ENCODE peak calls at places on chromosomes 12 and 14, in four cellular contexts. P is K562, A is HepG2, N is WTC11. I is an unnamed sample.
A peak's percentile ranks its signal among the peaks of the same experiment; 100 is the strongest.

GRCh38 chr14:57575482-57575881 is 81.8 kb upstream of the CCDC198 start:
- DNase-seq in N (no peak), A (no peak), P (no peak), I (no peak)

GRCh38 chr14:33646692-33647260 is 304.1 kb downstream of the EGLN3 start:
- DNase-seq in N (no peak), P (no peak), A (no peak), I (no peak)

GRCh38 chr12:127480775-127481314 is 786.1 kb upstream of the TMEM132C start:
- DNase-seq in P (no peak), N (no peak), A (peak; percentile 4), I (no peak)

GRCh38 chr12:119710941-119711551 is 43.1 kb downstream of the PRKAB1 start:
- DNase-seq in P (no peak), A (no peak), N (no peak), I (no peak)

GRCh38 chr14:63964063-63964462 is 111.3 kb downstream of the SYNE2 start:
- DNase-seq in A (no peak), P (no peak), N (no peak), I (no peak)

GRCh38 chr14:100076133-100076532 is 10.9 kb downstream of the EVL start:
- DNase-seq in A (peak; percentile 15), N (peak; percentile 60), P (peak; percentile 57), I (no peak)

GRCh38 chr14:54652188-54652889 is 85.4 kb downstream of the SAMD4A start:
- DNase-seq in P (no peak), A (peak; percentile 91), N (peak; percentile 59), I (no peak)

GRCh38 chr12:115213538-115213961 is 529.6 kb upstream of the TBX3 start:
- DNase-seq in A (no peak), P (no peak), N (peak; percentile 18), I (no peak)

GRCh38 chr14:76778546-76779215 is 17.4 kb downstream of the VASH1 start:
- DNase-seq in A (no peak), P (no peak), N (no peak), I (no peak)

DNA sequence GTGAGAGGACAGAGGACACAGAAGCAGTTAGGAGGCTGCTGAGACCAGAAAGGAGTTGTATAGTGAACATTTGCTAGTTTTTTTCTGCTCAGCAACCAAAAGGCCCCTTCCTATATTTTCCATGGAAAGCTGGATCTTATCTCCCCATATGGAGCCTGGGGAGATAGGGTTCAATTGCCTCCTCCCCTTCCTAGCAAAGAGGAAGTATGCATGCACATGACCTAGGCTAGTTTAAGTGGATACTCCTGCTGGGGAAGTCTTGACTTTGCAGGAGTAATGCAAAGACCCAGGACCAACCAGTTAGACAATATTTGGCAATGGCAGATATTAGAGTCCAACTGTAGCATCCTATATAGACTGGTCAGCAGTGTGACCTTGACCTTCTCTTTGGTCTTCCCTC is 15.1 kb downstream of the CHD8 start:
- DNase-seq in P (peak; percentile 21), N (no peak), A (peak; percentile 16), I (no peak)
- TF ChIP-seq TCF7 in P (no peak), N (no peak), A (no peak), I (no peak)

GRCh38 chr14:95677168-95677835 is 8.9 kb upstream of the TCL1B start:
- DNase-seq in A (no peak), P (no peak), N (no peak), I (no peak)

GRCh38 chr14:95683793-95684192 is 2.4 kb upstream of the TCL1B start:
- DNase-seq in N (peak; percentile 75), P (no peak), A (peak; percentile 11), I (no peak)

GRCh38 chr14:95679148-95679547 is 7.1 kb upstream of the TCL1B start:
- DNase-seq in N (no peak), A (no peak), P (no peak), I (no peak)

GRCh38 chr14:95681153-95681552 is 5.1 kb upstream of the TCL1B start:
- DNase-seq in A (no peak), P (no peak), N (no peak), I (no peak)

DNA sequence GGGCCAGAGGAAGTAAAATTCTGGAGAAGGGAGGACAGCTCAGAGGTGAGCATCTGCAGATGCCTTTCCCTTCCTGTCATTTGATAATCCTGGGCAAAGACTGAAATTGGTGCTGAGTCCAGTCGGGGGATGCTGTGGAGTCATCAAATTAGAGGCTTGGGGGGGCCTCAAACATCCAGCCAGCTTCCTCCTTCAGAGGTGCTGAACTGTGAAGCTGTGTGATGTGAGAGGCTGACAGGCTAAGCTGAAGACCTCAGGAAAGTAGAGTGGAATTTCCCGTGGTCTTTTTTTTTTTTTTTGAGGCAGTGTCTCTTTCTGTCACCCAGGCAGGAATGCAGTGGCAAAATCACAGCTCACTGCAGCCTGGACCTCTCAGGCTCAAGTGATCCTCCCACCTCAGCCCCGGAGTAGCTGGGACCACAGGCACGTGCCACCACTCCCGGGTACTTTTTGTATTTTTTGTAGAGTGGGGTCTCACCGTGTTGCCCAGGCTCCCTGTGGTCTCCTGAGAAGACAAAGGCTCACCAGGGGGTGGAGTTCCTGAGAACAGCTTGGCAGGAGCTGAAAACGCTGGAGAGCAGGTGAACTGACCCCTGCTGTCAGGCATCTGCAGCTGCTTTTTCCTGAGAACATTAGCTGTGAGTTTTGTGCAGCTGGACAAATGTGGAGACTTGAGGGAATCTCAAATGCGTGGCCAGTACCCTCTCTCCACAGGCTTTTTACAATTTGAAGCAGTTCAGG is 6.1 kb upstream of the TCL1B start:
- DNase-seq in N (no peak), A (peak; percentile 21), P (no peak), I (no peak)
- TF ChIP-seq TCF7 in N (no peak), A (no peak), P (no peak), I (no peak)

DNA sequence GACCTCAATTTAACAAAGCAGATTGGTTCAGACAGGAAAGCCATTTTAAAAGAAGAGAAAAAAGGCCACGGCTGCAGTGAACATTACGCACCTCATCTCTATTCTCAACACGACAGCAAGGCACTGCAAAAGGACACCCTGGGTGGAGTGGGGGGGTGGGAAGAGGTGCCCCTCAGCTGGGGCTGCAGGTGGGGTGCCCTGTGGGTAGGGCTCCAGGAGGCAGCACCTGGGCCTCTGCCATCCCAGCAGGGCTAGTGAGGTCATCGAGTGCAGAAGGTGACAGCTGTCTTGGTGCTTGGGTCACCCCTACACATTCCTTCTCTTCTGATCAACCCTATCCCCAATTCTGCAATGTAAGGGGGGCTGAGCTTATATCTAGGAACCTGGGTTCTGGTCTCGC is 142.9 kb upstream of the PRMT8 start:
- DNase-seq in P (no peak), A (no peak), N (no peak), I (no peak)
- TF ChIP-seq TCF7 in P (no peak), A (no peak), N (no peak), I (no peak)

GRCh38 chr14:75306917-75307699 is 28.5 kb downstream of the FOS start:
- DNase-seq in P (peak; percentile 41), A (no peak), N (no peak), I (no peak)

GRCh38 chr14:75310295-75311059 is 31.8 kb downstream of the FOS start:
- DNase-seq in P (no peak), A (no peak), N (peak; percentile 78), I (no peak)

GRCh38 chr14:75303415-75303814 is 24.8 kb downstream of the FOS start:
- DNase-seq in N (peak; percentile 49), A (peak; percentile 66), P (peak; percentile 64), I (no peak)

DNA sequence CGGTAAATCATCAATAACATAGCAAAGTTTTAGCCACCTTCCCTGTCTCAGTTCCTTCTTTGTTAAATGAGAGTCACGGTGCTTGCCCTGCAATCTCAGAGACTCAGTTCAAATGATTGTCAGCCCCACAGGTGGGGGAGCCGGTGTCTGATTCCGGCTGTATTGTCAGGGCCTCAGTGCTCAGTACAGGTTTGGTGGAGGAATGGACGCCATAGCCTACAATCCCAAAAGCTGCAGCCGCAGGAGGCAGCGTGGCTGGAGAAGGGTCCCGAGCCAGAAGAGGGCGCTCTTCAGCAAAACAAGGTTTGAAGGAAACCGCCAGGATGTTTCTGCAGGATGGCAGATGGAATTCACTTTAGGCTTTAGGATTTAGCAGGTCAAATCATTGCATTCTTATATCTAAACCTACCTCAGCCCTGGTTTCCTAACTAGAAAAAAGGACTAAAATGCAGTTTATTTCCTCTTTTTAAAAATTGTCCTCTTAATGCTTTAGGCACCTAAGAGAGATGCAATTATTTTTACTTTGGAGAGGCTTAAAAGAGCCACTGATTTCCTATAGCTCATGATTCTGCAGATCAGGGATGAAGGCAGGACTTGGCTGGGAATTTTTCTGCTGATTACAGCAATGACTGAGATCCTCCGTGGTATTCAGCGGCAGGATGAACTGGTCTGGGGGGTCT is 29.2 kb downstream of the FOS start:
- DNase-seq in P (peak; percentile 62), N (peak; percentile 94), A (peak; percentile 63), I (no peak)
- TF ChIP-seq TCF7 in P (no peak), N (no peak), A (no peak), I (no peak)

DNA sequence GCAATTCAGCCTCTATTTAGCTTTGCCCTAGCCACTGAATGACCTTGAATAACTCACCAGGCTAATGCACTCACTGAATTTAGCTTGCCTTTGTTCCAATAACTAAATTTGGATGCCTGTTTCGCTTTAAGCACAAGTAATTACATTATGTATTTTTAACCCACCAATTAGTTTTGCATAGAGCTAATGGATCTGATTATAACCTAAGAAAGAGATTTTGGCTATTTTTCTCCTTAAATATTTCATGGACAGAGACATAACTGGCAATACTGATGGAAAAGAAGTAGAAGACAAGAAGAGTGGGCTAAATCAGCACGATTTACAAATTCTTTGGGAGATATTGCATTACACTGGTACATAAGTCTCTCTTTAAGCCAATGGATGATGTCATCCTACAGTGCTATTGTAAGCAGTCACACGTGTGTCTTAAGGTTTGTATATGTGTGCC is 85.7 kb downstream of the AKAP6 start:
- DNase-seq in N (no peak), P (no peak), A (no peak), I (no peak)
- TF ChIP-seq TCF7 in N (no peak), P (no peak), A (no peak), I (no peak)

DNA sequence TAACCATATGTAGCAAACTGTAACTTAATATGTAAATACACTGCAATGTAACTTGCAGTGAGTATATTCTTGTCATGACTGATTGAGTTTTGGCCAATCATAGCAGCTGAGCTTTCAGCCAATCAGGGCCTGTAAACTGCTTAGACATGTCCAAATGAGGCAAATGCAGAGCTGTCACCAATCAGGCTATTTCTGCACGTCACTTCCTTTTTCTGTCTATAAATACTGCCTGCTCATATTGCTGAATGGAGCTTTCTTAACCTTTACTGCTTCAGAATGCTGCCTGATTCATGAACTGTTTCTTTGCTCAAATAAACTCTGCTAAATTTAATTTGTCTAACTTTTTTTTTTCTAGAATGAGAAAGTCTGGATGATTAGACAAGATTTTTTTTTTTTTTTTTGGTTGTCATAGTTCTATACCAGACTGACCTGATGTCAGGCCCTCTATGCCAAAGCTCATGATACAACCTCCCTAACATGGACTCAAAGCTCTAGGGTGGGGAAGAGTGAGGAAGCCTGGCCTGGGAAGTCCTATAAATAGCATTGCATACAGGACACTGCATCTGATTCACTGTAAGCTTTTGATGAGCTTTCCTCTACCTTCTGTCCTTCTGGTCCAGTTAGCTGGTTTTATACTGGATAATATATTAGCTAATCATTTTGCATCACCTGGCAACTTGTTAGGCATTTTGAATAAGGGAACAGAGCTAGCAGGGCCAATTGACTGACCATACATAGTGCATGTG is 12.0 kb downstream of the MGP start:
- DNase-seq in P (no peak), A (no peak), N (no peak), I (no peak)
- TF ChIP-seq TCF7 in P (no peak), A (no peak), N (no peak), I (no peak)

I was measured in GM12878.